ENCODE peak calls at places on chromosome 16, in five cellular contexts. B, F, T, A and R are unnamed samples.

GRCh38 chr16:68640972-68641371 is 4.1 kb upstream of the CDH3 start:
- DNase-seq in B (no peak), F (no peak), T (no peak), A (peak), R (no peak)

GRCh38 chr16:54930034-54930938 is at the start of gene IRX5:
- DNase-seq in B (peak), F (peak), T (peak), A (peak), R (peak)

GRCh38 chr16:1563786-1564185 is 30.3 kb downstream of the TMEM204 start:
- DNase-seq in B (no peak), F (no peak), T (no peak), A (no peak), R (no peak)

GRCh38 chr16:80743273-80743672 is 61.1 kb downstream of the CDYL2 start:
- DNase-seq in B (no peak), F (no peak), T (no peak), A (no peak), R (no peak)

GRCh38 chr16:55494994-55495421 is 13.9 kb upstream of the LPCAT2 start:
- DNase-seq in B (no peak), F (peak), T (no peak), A (peak), R (peak)

GRCh38 chr16:57892447-57893096 is 78.4 kb downstream of the CNGB1 start:
- DNase-seq in B (no peak), F (peak), T (no peak), A (peak), R (no peak)

GRCh38 chr16:28537964-28538732 is 626 bp downstream of the NUPR1 start:
- DNase-seq in B (peak), F (no peak), T (no peak), A (no peak), R (no peak)

GRCh38 chr16:2464333-2464732 is 4.4 kb downstream of the TEDC2 start:
- DNase-seq in B (no peak), F (no peak), T (no peak), A (no peak), R (no peak)

GRCh38 chr16:59290718-59291117 is 556.6 kb upstream of the GOT2 start:
- DNase-seq in B (no peak), F (no peak), T (no peak), A (no peak), R (no peak)

GRCh38 chr16:79188115-79188779 is 412.3 kb downstream of the MAF start:
- DNase-seq in B (no peak), F (no peak), T (no peak), A (no peak), R (no peak)

GRCh38 chr16:4377573-4378146 is 6.0 kb downstream of the VASN start:
- DNase-seq in B (no peak), F (no peak), T (no peak), A (no peak), R (no peak)

GRCh38 chr16:77223184-77223583 is 24.0 kb downstream of the SYCE1L start:
- DNase-seq in B (no peak), F (no peak), T (no peak), A (peak), R (no peak)

GRCh38 chr16:55479560-55480197 is 681 bp downstream of the MMP2 start:
- DNase-seq in B (no peak), F (no peak), T (no peak), A (no peak), R (no peak)

GRCh38 chr16:20175358-20175757 is 101.7 kb upstream of the GPR139 start:
- DNase-seq in B (no peak), F (no peak), T (no peak), A (no peak), R (no peak)

DNA sequence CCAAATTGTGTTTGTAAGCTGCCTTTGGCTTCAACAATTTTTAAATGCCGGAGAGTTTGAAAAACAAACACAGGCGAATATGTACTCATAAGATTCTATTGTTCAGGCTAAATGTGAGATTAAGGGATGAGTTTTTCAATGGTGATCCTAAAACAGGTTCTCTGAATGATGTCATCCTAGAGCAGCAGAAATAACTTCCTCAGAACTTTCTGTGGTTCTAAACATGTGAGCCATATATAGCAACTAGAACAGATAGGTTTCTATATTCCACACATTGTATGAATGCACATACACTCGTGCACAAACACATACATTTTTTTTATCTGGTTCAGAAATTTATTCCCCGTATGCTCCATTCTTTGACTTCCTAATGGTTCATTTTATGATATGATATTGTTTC is 1352.2 kb downstream of the CDH8 start:
- DNase-seq in B (no peak), F (no peak), T (no peak), A (no peak), R (no peak)
- H3K4me3 ChIP-seq in B (no peak), F (no peak), T (no peak), A (no peak), R (no peak)

GRCh38 chr16:86843812-86844211 is 265.5 kb downstream of the FOXL1 start:
- DNase-seq in B (no peak), F (no peak), T (no peak), A (no peak), R (no peak)

GRCh38 chr16:86848821-86849220 is 270.5 kb downstream of the FOXL1 start:
- DNase-seq in B (no peak), F (no peak), T (no peak), A (no peak), R (no peak)

GRCh38 chr16:86850675-86851074 is 272.3 kb downstream of the FOXL1 start:
- DNase-seq in B (no peak), F (no peak), T (no peak), A (no peak), R (no peak)

GRCh38 chr16:86846136-86846535 is 267.8 kb downstream of the FOXL1 start:
- DNase-seq in B (no peak), F (no peak), T (no peak), A (no peak), R (no peak)

GRCh38 chr16:86844691-86845090 is 266.3 kb downstream of the FOXL1 start:
- DNase-seq in B (no peak), F (no peak), T (no peak), A (peak), R (no peak)
- H3K27ac ChIP-seq in B (no peak), F (no peak), T (no peak), A (no peak), R (no peak)

DNA sequence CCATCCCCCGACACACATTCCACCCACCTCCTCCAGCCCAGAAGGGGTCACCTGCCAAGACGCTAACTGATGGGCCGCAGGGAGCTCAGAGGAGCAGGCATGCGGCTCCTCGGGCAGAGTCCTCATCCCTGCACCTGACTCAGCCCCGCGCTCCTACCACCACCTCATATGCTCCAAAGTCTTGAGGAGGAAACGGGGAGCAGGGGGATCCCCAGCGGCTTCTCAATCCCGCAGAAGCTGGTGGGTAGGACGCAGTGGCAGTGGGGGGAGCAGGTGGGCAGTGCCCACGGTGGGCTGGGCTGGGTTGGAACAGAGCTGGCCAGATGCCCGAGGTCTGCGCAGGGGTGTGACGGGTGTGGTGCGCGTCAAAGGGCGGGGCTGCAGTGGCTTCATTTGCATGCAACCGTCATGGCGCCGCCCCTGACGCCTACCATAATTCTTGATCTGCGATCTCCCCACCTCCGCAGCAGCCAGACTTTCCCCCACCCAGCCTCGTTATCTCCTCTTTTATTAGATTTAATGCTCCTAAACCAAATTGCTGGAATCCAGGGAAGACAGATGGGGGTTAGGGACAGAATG is 39.0 kb upstream of the EMP2 start:
- DNase-seq in B (no peak), F (peak), T (peak), A (peak), R (no peak)
- H3K4me3 ChIP-seq in B (no peak), F (no peak), T (peak), A (peak), R (peak)

GRCh38 chr16:87789437-87790277 is 23.9 kb upstream of the KLHDC4 start:
- DNase-seq in B (no peak), F (no peak), T (no peak), A (peak), R (no peak)
- H3K27ac ChIP-seq in B (peak), F (peak), T (peak), A (no peak), R (no peak)

DNA sequence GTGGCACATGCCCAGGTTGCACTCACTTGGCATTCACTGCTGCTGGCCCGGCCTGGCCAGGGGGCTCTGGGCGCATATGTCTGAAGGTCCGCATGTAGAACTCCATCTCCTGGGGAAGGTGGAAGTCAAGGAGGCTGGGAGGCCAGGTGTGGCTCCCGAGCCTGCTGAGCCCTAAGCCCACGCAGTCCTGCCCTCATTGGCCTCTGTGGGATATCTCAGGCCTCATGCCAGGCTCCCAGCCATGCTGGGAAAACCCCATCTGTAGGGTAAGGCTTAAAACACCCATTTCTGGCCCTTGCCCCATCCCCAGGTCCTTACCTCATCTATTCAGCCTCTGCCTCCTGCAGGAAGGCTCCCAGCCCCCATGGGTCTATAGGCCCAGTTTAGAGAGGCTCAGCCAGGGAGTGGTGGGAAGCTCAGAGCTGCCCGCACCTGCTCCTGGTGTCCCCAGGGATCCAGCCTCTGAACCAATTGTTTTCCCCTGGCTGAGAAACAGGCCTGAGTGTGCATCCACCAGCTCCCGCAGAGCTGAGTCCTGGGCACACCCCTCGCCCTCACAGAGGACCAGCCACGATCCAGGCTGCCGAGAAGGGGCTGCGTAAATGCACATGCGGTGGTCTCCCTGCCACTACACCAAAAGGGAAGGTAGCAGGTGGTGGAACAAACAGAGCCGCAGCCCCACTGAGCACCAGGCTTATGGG is 2.3 kb upstream of the TPPP3 start:
- DNase-seq in B (no peak), F (no peak), T (no peak), A (no peak), R (no peak)
- H3K4me3 ChIP-seq in B (peak), F (no peak), T (peak), A (no peak), R (no peak)